ENCODE peak calls at places on chromosomes 7 and 10, in five cellular contexts. O is hepatocyte; U is AG04450; D is GM23338; V is CD8-positive, alpha-beta memory T cell. A is an unnamed sample.

GRCh38 chr7:74418076-74418475 is 35.6 kb upstream of the GTF2IRD1 start:
- DNase-seq in V (no peak), O (no peak), D (no peak), U (no peak), A (no peak)

GRCh38 chr10:79305988-79306387 is 41.3 kb upstream of the PPIF start:
- DNase-seq in U (no peak), D (no peak), V (no peak), O (no peak), A (no peak)

GRCh38 chr7:144384555-144385245 is 18.8 kb downstream of the NOBOX start:
- DNase-seq in V (no peak), D (peak), O (peak), U (no peak), A (no peak)

GRCh38 chr10:28948045-28948444 is 270.7 kb downstream of the BAMBI start:
- DNase-seq in O (no peak), V (no peak), U (no peak), D (no peak), A (no peak)

GRCh38 chr10:64648915-64649314 is 1127.7 kb downstream of the REEP3 start:
- DNase-seq in D (peak), V (no peak), O (peak), U (no peak), A (peak)

GRCh38 chr7:27263781-27264180 is 21.2 kb downstream of the EVX1 start:
- DNase-seq in U (no peak), V (no peak), D (no peak), O (no peak), A (no peak)

GRCh38 chr10:32073128-32073527 is 16.9 kb upstream of the KIF5B start:
- DNase-seq in D (no peak), O (no peak), U (no peak), V (no peak), A (no peak)

GRCh38 chr7:98133181-98133580 is 26.5 kb downstream of the LMTK2 start:
- DNase-seq in U (no peak), D (no peak), V (no peak), O (no peak), A (no peak)

DNA sequence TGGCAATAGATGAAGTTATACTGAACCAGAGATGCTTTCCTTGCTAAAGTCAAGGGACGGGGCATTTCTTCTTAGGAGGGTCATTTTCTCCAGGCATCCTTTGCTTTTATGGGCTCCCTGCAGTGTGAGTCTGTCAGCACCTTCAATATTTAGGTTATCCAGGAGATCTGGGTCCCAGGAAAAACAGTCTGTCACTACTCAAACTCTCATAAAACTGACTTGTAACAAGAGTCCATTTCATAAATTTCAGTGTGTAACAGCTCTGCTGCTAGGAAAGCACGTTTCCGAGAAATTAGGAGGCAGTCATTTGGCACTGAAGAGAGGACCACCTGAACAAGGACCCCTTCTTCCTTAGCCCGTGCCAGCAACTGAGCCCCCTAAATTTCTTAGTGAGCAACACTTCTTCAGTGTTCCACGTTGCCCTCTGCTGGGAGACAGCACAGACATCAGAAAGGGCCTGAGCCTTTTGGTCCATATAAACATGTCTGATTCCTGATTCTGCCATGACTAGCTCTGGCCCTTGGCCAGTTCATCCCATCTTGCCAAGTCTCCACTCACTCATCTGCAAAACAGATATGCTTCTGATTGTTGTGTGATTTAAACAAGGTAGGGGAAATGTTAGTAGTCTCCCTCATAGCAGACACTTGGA is 7.2 kb downstream of the GCC1 start:
- DNase-seq in O (no peak), D (peak), U (peak), V (no peak), A (no peak)
- H3K27ac ChIP-seq in O (no peak), D (no peak), U (no peak), V (no peak), A (no peak)

DNA sequence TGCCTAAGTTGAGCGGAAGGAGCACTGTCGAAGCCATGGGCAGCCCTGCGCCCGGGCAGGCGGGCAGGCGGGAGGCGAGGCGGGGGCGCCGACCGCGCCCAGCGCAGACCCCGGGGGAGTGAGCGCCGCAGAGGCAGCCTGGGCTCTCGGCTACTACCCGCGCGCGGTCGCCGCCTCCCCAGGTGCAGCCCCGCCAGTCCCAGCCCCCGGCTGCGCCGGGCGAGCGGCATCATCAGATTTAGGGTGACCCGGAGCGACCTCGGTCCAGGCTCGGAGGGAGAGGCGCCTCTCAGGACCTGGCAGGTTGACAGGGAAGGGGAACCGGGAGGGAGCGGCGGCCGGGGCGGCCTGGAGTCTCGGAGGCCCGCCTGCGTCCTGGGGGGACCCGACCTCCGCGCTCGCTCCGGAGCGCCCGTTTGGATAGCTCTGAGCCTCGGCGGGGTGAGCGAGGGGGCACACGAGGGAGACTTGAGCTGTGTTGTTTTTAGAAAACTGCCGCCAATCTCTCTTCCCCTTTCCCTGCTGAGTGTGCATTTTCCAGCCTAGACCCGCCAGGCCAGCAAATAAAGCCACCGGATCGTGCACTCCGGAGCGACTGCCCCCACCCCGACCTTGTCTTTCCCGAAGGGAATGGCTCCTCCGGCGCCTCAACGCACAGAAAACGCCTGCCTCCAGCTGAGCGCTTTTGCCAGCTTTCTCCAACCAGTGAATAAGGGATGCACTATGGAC is 2.3 kb upstream of the NRP1 start:
- DNase-seq in U (no peak), D (peak), O (peak), V (no peak), A (no peak)
- H3K4me3 ChIP-seq in U (peak), D (peak), O (peak), V (no peak), A (peak)

DNA sequence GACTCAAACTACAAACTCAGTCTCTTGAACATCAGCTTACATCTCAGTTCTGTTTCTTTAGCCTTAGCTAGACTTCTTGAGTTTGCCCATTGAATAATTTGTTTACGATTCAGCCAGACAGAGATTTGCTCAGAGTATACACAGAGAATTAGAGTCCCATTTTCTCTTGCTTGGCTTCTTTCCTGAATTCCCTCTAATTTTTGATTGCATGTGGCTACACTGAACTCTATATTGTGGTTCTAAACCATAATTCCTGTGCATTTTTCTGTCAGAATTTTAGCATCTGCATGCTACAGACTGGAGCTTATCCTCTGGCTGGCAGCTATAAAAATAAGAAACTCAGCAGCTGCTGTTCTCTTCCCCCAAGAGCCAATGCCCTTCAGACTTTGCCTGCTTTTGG is 354.9 kb downstream of the MDFIC start:
- DNase-seq in O (no peak), U (no peak), V (no peak), D (no peak), A (no peak)
- H3K27ac ChIP-seq in O (no peak), U (no peak), V (no peak), D (no peak), A (no peak)

GRCh38 chr7:139829654-139830130 is 628 bp downstream of the TBXAS1 start:
- DNase-seq in U (no peak), V (no peak), O (no peak), D (no peak), A (no peak)

GRCh38 chr7:139828446-139828845 is 618 bp upstream of the TBXAS1 start:
- DNase-seq in V (no peak), O (no peak), U (no peak), D (no peak), A (no peak)

GRCh38 chr7:139828880-139829653 is at the start of gene TBXAS1:
- DNase-seq in U (no peak), V (no peak), D (no peak), O (peak), A (no peak)

GRCh38 chr7:139830779-139831498 is 1.9 kb downstream of the TBXAS1 start:
- DNase-seq in V (no peak), U (no peak), D (no peak), O (no peak), A (no peak)

DNA sequence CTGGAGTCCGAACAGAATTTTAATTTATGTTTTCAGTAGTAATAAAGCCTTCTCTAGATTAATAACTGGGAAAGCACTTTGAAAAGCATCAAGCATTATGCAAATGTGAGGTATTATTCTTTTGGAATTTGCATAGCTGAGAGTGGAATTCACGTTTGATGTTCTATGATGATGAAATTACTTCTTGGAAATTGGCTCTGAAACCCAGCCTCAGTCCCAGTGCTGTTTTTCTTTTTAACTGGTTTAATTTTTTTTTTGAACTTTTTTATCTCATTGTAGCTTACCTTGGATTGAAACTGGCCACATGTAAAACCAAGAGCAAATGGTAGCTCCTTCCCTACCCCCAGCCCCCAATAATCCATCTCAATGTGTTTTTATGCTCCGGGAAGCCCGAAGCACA is 1.2 kb downstream of the TBXAS1 start:
- DNase-seq in D (no peak), U (no peak), V (no peak), O (no peak), A (no peak)
- H3K4me3 ChIP-seq in D (no peak), U (peak), V (no peak), O (no peak), A (no peak)

GRCh38 chr7:44107961-44108767 is 4.0 kb downstream of the AEBP1 start:
- DNase-seq in D (no peak), U (no peak), O (no peak), V (no peak), A (no peak)

GRCh38 chr7:44105832-44106231 is 1.7 kb downstream of the AEBP1 start:
- DNase-seq in O (no peak), U (no peak), V (no peak), D (no peak), A (no peak)

GRCh38 chr7:44108768-44109750 is 4.9 kb downstream of the AEBP1 start:
- DNase-seq in D (no peak), U (no peak), O (no peak), V (no peak), A (no peak)

GRCh38 chr7:44106311-44107065 is 2.3 kb downstream of the AEBP1 start:
- DNase-seq in D (no peak), V (no peak), O (no peak), U (no peak), A (no peak)

DNA sequence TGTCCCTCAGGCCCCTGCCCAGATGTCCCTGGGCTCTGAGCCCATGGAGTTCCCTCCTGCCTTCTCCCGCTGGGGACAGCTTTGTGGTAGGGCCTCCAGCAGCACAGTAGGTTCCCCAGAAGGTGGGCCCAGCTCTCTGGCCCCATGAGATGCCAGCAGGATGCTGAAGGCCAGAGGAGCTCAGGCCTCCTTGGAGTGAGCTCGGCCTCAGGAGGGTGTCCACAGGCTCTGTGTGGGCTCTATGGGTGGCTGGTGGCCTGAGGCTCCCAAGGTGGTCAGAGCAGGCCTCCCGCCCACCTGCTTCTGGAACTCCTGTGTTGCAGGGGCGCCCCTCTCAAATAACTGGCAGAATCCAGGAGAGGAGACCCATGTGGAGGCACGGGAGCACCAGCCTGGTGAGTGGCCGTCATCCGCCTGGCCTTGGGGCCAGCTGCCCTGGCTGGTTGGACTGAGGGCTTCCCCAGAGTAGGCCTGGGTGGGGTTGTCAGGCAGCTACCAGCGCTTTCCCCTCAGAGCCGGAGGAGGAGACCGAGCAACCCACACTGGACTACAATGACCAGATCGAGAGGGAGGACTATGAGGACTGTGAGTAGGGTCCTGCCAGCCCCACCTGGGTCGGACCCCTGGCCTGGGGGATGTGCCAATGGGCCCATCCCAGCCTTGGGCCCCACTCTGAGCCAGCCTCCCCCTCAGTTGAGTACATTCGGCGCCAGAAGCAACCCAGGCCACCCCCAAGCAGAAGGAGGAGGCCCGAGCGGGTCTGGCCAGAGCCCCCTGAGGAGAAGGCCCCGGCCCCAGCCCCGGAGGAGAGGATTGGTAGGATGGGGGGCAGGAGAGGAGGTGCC is 3.2 kb downstream of the AEBP1 start:
- DNase-seq in D (no peak), O (no peak), U (no peak), V (no peak), A (no peak)
- H3K27ac ChIP-seq in D (no peak), O (no peak), U (no peak), V (no peak), A (no peak)

A was measured in iPS DF 6.9.